ENCODE peak calls at places on chromosomes 5 and 9, in nine cellular contexts. L is PC-9, X is lower lobe of right lung, I is colonic mucosa, N is heart right ventricle, M is stomach, E is GM12878, Z is pancreas, S is hepatocyte. R is an unnamed sample.

GRCh38 chr5:145233461-145233860 is 601.7 kb downstream of the PRELID2 start:
- DNase-seq in L (no peak), X (no peak), I (no peak), N (no peak), M (no peak), E (no peak), Z (no peak), S (peak; percentile 21), R (no peak)

GRCh38 chr5:73218552-73219171 is 45.7 kb downstream of the TMEM174 start:
- DNase-seq in L (peak; percentile 43), X (no peak), I (no peak), N (no peak), M (no peak), E (no peak), Z (no peak), S (peak; percentile 42), R (no peak)

GRCh38 chr5:112333236-112333850 is 85.7 kb downstream of the EPB41L4A start:
- DNase-seq in L (no peak), X (no peak), I (no peak), N (no peak), M (no peak), E (no peak), Z (no peak), S (no peak), R (no peak)

GRCh38 chr5:45454114-45454513 is 242.1 kb downstream of the HCN1 start:
- DNase-seq in L (no peak), X (no peak), I (no peak), N (peak; percentile 20), M (no peak), E (no peak), Z (peak; percentile 23), S (peak; percentile 47), R (no peak)

GRCh38 chr5:172541764-172542120 is 87.4 kb upstream of the SH3PXD2B start:
- DNase-seq in L (no peak), X (no peak), I (peak; percentile 11), N (peak; percentile 1), M (no peak), E (no peak), Z (no peak), S (no peak), R (no peak)

GRCh38 chr9:14750871-14751270 is 28.3 kb upstream of the CER1 start:
- DNase-seq in L (no peak), X (no peak), I (no peak), N (no peak), M (no peak), E (no peak), Z (no peak), S (no peak), R (no peak)

GRCh38 chr5:172789687-172790495 is 18.9 kb upstream of the DUSP1 start:
- DNase-seq in L (no peak), X (peak; percentile 80), I (peak; percentile 27), N (no peak), M (no peak), E (no peak), Z (no peak), S (no peak), R (peak; percentile 75)

GRCh38 chr5:139642891-139643871 is 5.0 kb upstream of the CXXC5 start:
- DNase-seq in L (peak; percentile 79), X (no peak), I (peak; percentile 94), N (peak; percentile 2), M (peak; percentile 77), E (no peak), Z (peak; percentile 84), S (peak; percentile 91), R (no peak)

GRCh38 chr9:71984388-71985069 is 73.1 kb downstream of the C9orf85 start:
- DNase-seq in L (no peak), X (no peak), I (peak; percentile 42), N (peak; percentile 64), M (no peak), E (no peak), Z (no peak), S (peak; percentile 27), R (peak; percentile 48)

GRCh38 chr5:98069876-98070512 is 703.5 kb upstream of the RGMB start:
- DNase-seq in L (no peak), X (no peak), I (no peak), N (no peak), M (no peak), E (no peak), Z (no peak), S (no peak), R (no peak)

GRCh38 chr9:86349271-86349670 is 4.9 kb downstream of the TUT7 start:
- DNase-seq in L (no peak), X (no peak), I (no peak), N (no peak), M (no peak), E (no peak), Z (no peak), S (no peak), R (no peak)

GRCh38 chr5:5025774-5026406 is 114.2 kb upstream of the ADAMTS16 start:
- DNase-seq in L (no peak), X (no peak), I (no peak), N (no peak), M (no peak), E (no peak), Z (no peak), S (no peak), R (no peak)

GRCh38 chr5:143248822-143249579 is 154.5 kb downstream of the NR3C1 start:
- DNase-seq in L (peak; percentile 69), X (no peak), I (no peak), N (no peak), M (no peak), E (no peak), Z (no peak), S (peak; percentile 70), R (no peak)

GRCh38 chr9:106753155-106753671 is 109.8 kb upstream of the ZNF462 start:
- DNase-seq in L (no peak), X (no peak), I (no peak), N (no peak), M (no peak), E (peak; percentile 97), Z (no peak), S (no peak), R (no peak)

GRCh38 chr9:110601098-110601497 is 21.6 kb upstream of the SVEP1 start:
- DNase-seq in L (no peak), X (no peak), I (no peak), N (no peak), M (no peak), E (no peak), Z (no peak), S (no peak), R (no peak)

DNA sequence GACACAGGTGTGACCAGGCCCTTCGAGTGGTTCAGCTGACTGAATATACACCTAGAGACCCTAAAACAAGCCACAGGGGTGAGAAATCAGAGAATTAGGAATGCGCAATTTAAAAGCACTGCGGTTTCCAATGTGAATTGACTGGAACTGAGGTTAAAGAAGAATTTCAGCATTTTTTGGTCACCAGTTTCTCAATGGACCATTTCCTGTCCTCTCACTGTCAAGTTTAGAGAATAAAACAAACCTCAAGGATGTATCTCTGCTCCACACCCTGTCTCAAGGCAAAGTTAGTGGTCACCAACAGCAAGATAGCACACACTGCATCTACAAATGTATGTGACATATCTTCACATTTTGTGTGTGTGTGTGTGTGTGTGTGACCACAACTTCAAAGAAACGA is 143.8 kb upstream of the MAP3K1 start:
- DNase-seq in L (no peak), X (no peak), I (no peak), N (no peak), M (no peak), E (no peak), Z (no peak), S (no peak), R (no peak)
- H3K4me1 ChIP-seq in L (peaks cover 56% of the 10 kb centered on the region), X (no peaks in the 10 kb centered on the region), I (no peaks in the 10 kb centered on the region), N (peaks cover 10% of the 10 kb centered on the region), M (peaks cover 18% of the 10 kb centered on the region), E (peaks cover 22% of the 10 kb centered on the region), Z (peaks cover 4% of the 10 kb centered on the region), S (peaks cover 6% of the 10 kb centered on the region), R (peaks cover 2% of the 10 kb centered on the region)

DNA sequence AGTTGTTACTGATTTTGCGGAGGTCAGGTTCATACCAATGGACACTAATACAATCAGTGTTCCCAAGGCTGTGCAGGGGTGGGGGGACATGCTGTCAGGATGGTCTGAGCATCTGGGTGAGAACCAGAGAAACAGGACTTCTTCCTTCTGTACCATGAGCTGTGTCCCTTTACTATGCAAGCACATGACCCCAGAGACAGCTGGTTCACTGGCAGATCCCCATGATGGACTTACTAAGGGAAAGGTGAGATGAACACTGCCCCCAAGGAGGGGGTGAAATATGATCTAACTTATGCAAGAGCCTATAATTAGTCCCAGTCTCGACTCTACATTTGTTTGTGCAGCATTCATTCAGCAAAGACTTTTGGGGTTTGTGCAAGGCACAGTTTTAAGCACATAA is 91.4 kb downstream of the LIFR start:
- DNase-seq in L (no peak), X (no peak), I (no peak), N (no peak), M (no peak), E (no peak), Z (no peak), S (no peak), R (no peak)
- H3K4me1 ChIP-seq in L (peaks cover 14% of the 10 kb centered on the region), X (peaks cover 43% of the 10 kb centered on the region), I (no peaks in the 10 kb centered on the region), N (peaks cover 73% of the 10 kb centered on the region), M (peaks cover 60% of the 10 kb centered on the region), E (no peaks in the 10 kb centered on the region), Z (no peaks in the 10 kb centered on the region), S (peaks cover 41% of the 10 kb centered on the region), R (peaks cover 41% of the 10 kb centered on the region)

GRCh38 chr5:176413709-176414191 is 2.6 kb downstream of the CLTB start:
- DNase-seq in L (peak; percentile 24), X (no peak), I (no peak), N (no peak), M (no peak), E (no peak), Z (no peak), S (no peak), R (no peak)
- H3K4me1 ChIP-seq in L (peaks cover 71% of the 10 kb centered on the region), X (peaks cover 55% of the 10 kb centered on the region), I (no peaks in the 10 kb centered on the region), N (peaks cover 61% of the 10 kb centered on the region), M (peaks cover 65% of the 10 kb centered on the region), E (peaks cover 19% of the 10 kb centered on the region), Z (no peaks in the 10 kb centered on the region), S (peaks cover 20% of the 10 kb centered on the region), R (peaks cover 11% of the 10 kb centered on the region)

GRCh38 chr9:89394412-89394811 is 76.1 kb downstream of the SECISBP2 start:
- DNase-seq in L (no peak), X (no peak), I (no peak), N (no peak), M (no peak), E (no peak), Z (no peak), S (no peak), R (no peak)

GRCh38 chr9:89398651-89399050 is 80.4 kb downstream of the SECISBP2 start:
- DNase-seq in L (no peak), X (no peak), I (no peak), N (no peak), M (no peak), E (no peak), Z (no peak), S (no peak), R (peak; percentile 16)

GRCh38 chr9:89400398-89401116 is 82.3 kb downstream of the SECISBP2 start:
- DNase-seq in L (no peak), X (no peak), I (no peak), N (no peak), M (no peak), E (no peak), Z (no peak), S (no peak), R (no peak)

GRCh38 chr9:89395931-89396710 is 77.8 kb downstream of the SECISBP2 start:
- DNase-seq in L (no peak), X (no peak), I (no peak), N (no peak), M (no peak), E (no peak), Z (no peak), S (no peak), R (peak; percentile 31)

DNA sequence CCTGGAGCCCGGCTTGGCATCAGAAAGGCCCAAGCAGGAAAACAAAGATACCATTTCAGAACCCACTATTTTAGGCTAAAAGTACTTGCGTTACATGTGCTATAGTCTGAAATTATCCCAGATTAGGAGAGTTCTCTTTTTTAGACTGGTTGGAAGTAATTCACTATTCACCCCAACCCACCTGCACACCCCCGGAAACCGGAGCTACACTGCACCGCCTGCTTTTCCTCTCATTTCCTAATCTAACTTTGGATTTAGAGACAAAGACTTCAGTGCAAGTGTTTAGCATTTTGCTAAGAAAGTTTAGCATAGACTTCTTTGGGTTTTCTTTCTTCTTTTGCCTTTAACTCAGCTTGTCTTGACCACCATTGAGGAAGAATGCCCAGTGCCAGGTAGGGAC is 79.2 kb downstream of the SECISBP2 start:
- DNase-seq in L (no peak), X (no peak), I (no peak), N (no peak), M (no peak), E (no peak), Z (no peak), S (no peak), R (no peak)
- H3K4me1 ChIP-seq in L (no peaks in the 10 kb centered on the region), X (peaks cover 13% of the 10 kb centered on the region), I (no peaks in the 10 kb centered on the region), N (no peaks in the 10 kb centered on the region), M (peaks cover 26% of the 10 kb centered on the region), E (peaks cover 24% of the 10 kb centered on the region), Z (no peaks in the 10 kb centered on the region), S (no peaks in the 10 kb centered on the region), R (no peaks in the 10 kb centered on the region)